ENCODE peak calls at places on chromosomes 11 and 22, in five cellular contexts. E is fibroblast of lung; T is uterus; V is CD4-positive, alpha-beta memory T cell; C is SW480. Y is an unnamed sample.

GRCh38 chr11:118084247-118084646 is 2.5 kb downstream of the SMIM35 start:
- DNase-seq in E (no peak), T (no peak), V (no peak), C (peak; percentile 9), Y (no peak)

GRCh38 chr22:36409911-36410756 is 22.4 kb upstream of the MYH9 start:
- DNase-seq in E (peak; percentile 50), T (peak; percentile 27), V (peak; percentile 58), C (peak; percentile 100), Y (no peak)

GRCh38 chr11:44566559-44566949 is 1.1 kb downstream of the CD82 start:
- DNase-seq in E (no peak), T (no peak), V (no peak), C (no peak), Y (no peak)

GRCh38 chr22:24536089-24536488 is 18.8 kb downstream of the GUCD1 start:
- DNase-seq in E (no peak), T (no peak), V (no peak), C (no peak), Y (no peak)

GRCh38 chr11:61164610-61165424 is 3.6 kb upstream of the VPS37C start:
- DNase-seq in E (no peak), T (no peak), V (no peak), C (no peak), Y (no peak)

GRCh38 chr11:45624095-45624494 is 41.3 kb downstream of the CHST1 start:
- DNase-seq in E (no peak), T (no peak), V (no peak), C (no peak), Y (no peak)

GRCh38 chr11:57092028-57092698 is 89.6 kb upstream of the LRRC55 start:
- DNase-seq in E (no peak), T (no peak), V (no peak), C (no peak), Y (no peak)

GRCh38 chr11:123357990-123358827 is 71.9 kb upstream of the GRAMD1B start:
- DNase-seq in E (peak; percentile 0), T (no peak), V (peak; percentile 33), C (no peak), Y (no peak)

GRCh38 chr11:125763483-125763882 is 15.1 kb downstream of the PATE2 start:
- DNase-seq in E (no peak), T (no peak), V (no peak), C (no peak), Y (no peak)

GRCh38 chr11:119989422-119989821 is 148.5 kb downstream of the TRIM29 start:
- DNase-seq in E (no peak), T (no peak), V (no peak), C (no peak), Y (no peak)

GRCh38 chr11:94513091-94513490 is 830 bp downstream of the C11orf97 start:
- DNase-seq in E (no peak), T (no peak), V (no peak), C (no peak), Y (no peak)

GRCh38 chr11:48024635-48025071 is 44.3 kb downstream of the PTPRJ start:
- DNase-seq in E (no peak), T (no peak), V (no peak), C (no peak), Y (no peak)

Y was measured in AG08396.